ENCODE peak calls at places on chromosome 11, in four cellular contexts. D is colonic mucosa, X is left ventricle myocardium inferior, G is testis. Q is an unnamed sample.

GRCh38 chr11:32794439-32794838 is at the start of gene CCDC73:
- DNase-seq in D (no peak), X (no peak), G (peak; percentile 70), Q (no peak)

GRCh38 chr11:131615611-131616010 is 245.2 kb downstream of the NTM start:
- DNase-seq in D (no peak), X (no peak), G (no peak), Q (no peak)

GRCh38 chr11:5151713-5152153 is 2.8 kb downstream of the OR52A1 start:
- DNase-seq in D (no peak), X (no peak), G (no peak), Q (no peak)

GRCh38 chr11:92627615-92628201 is 341.7 kb upstream of the MTNR1B start:
- DNase-seq in D (no peak), X (no peak), G (no peak), Q (no peak)

GRCh38 chr11:14537134-14537599 is 17.0 kb upstream of the PSMA1 start:
- DNase-seq in D (peak; percentile 53), X (no peak), G (peak; percentile 65), Q (no peak)

GRCh38 chr11:45468265-45468856 is 182.2 kb upstream of the SYT13 start:
- DNase-seq in D (no peak), X (no peak), G (no peak), Q (no peak)

GRCh38 chr11:66638177-66639065 is at the start of gene RBM4:
- DNase-seq in D (peak; percentile 99), X (peak; percentile 96), G (peak; percentile 100), Q (peak; percentile 99)

GRCh38 chr11:134644489-134645456 is 232.7 kb upstream of the B3GAT1 start:
- DNase-seq in D (no peak), X (no peak), G (no peak), Q (no peak)

GRCh38 chr11:69487391-69487790 is 5.9 kb downstream of the LINC01488 start:
- DNase-seq in D (no peak), X (peak; percentile 12), G (no peak), Q (no peak)

GRCh38 chr11:101397941-101398340 is 185.9 kb downstream of the TRPC6 start:
- DNase-seq in D (no peak), X (no peak), G (no peak), Q (no peak)

GRCh38 chr11:114315749-114316368 is 19.7 kb downstream of the NNMT start:
- DNase-seq in D (peak; percentile 58), X (no peak), G (no peak), Q (peak; percentile 64)

GRCh38 chr11:123616505-123617198 is 37.8 kb downstream of the SCN3B start:
- DNase-seq in D (no peak), X (peak; percentile 70), G (peak; percentile 63), Q (no peak)

GRCh38 chr11:48001438-48002021 is 21.2 kb downstream of the PTPRJ start:
- DNase-seq in D (no peak), X (no peak), G (no peak), Q (peak; percentile 78)

GRCh38 chr11:7571640-7572000 is 57.8 kb downstream of the PPFIBP2 start:
- DNase-seq in D (peak; percentile 88), X (peak; percentile 65), G (peak; percentile 85), Q (peak; percentile 74)

GRCh38 chr11:126185200-126186030 is 26.0 kb downstream of the RPUSD4 start:
- DNase-seq in D (no peak), X (no peak), G (no peak), Q (no peak)

GRCh38 chr11:66324626-66325025 is 7.8 kb upstream of the CD248 start:
- DNase-seq in D (no peak), X (no peak), G (no peak), Q (no peak)

GRCh38 chr11:12741671-12742216 is 67.5 kb downstream of the TEAD1 start:
- DNase-seq in D (no peak), X (no peak), G (no peak), Q (no peak)

GRCh38 chr11:72349616-72350218 is 84.6 kb downstream of the CLPB start:
- DNase-seq in D (no peak), X (peak; percentile 23), G (peak; percentile 20), Q (no peak)

DNA sequence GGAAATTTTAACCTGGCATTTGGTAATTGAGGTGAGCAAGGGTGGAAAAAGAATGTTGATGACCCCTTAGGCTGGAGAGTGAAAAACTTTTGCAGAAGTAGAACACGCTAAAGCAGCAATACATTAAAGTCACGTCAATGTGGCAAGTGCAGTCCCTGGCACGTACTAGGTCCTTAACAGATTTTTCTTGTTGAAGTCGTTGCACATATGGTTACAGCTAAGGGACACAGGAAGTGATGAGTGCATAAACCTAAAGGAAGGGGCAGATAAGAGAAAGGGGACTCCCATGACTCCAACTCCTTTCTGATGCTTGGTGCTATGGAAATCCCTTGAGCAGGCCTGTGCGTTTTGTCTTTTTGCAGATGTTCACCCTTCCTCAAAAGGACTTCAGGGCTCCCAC is 1.2 kb downstream of the ACCS start:
- DNase-seq in D (no peak), X (no peak), G (no peak), Q (no peak)
- H3K27ac ChIP-seq in D (peak overlapping the region; percentile 90), X (peak overlapping the region; percentile 89), G (no peak overlapping the region), Q (no peak overlapping the region)

GRCh38 chr11:78573271-78574035 is 1.2 kb downstream of the NARS2 start:
- DNase-seq in D (no peak), X (no peak), G (no peak), Q (no peak)
- H3K27ac ChIP-seq in D (no peak overlapping the region), X (no peak overlapping the region), G (peak overlapping the region; percentile 84), Q (no peak overlapping the region)

DNA sequence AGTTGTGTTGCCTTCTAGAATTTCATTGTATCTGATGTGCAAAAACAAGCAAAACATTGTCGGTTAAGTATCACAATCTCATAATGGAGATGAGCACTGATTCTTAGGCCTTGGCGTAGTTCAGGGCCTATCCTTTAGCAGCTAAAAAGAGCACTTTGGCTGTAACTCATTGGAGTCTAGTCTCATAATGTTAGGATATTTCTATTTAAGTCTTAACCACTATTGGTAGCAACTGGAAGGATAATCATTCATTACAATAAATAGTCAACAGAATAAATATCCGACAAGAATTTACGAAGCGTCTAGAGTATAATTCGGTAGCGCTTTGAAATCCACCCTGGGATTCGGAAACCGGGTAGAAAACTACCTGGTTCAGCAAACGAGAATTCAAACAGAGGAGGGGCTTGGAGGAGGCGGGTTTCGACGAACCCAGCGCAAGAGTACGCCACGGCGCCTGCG is 461 bp upstream of the EED start:
- DNase-seq in D (peak; percentile 89), X (peak; percentile 87), G (peak; percentile 90), Q (peak; percentile 88)
- H3K27ac ChIP-seq in D (peak overlapping the region; percentile 96), X (peak overlapping the region; percentile 100), G (peak overlapping the region; percentile 96), Q (peak overlapping the region; percentile 95)

GRCh38 chr11:94766656-94767291 is 1.4 kb upstream of the AMOTL1 start:
- DNase-seq in D (no peak), X (no peak), G (no peak), Q (no peak)
- H3K27ac ChIP-seq in D (peak overlapping the region; percentile 85), X (peak overlapping the region; percentile 93), G (no peak overlapping the region), Q (no peak overlapping the region)

Q was measured in right lobe of liver.